ENCODE peak calls at places on chromosomes 16 and 17, in nine cellular contexts. R, M, U, H, D, L, N, T and J are unnamed samples.

GRCh38 chr16:85996843-85997242 is 97.9 kb downstream of the IRF8 start:
- DNase-seq in R (no peak), M (no peak), U (no peak), H (no peak), D (no peak), L (no peak), N (peak), T (no peak), J (no peak)

GRCh38 chr17:61416540-61417363 is 17.1 kb downstream of the TBX2 start:
- DNase-seq in R (peak), M (no peak), U (peak), H (peak), D (peak), L (peak), N (peak), T (peak), J (peak)

GRCh38 chr16:50282010-50282538 is 15.7 kb downstream of the ADCY7 start:
- DNase-seq in R (peak), M (no peak), U (peak), H (peak), D (no peak), L (peak), N (no peak), T (peak), J (peak)

GRCh38 chr17:77286641-77287431 is 146.1 kb downstream of the SEC14L1 start:
- DNase-seq in R (peak), M (peak), U (peak), H (peak), D (no peak), L (peak), N (peak), T (peak), J (peak)

GRCh38 chr16:51851111-51851510 is 695.8 kb downstream of the TOX3 start:
- DNase-seq in R (no peak), M (no peak), U (no peak), H (no peak), D (no peak), L (no peak), N (no peak), T (no peak), J (no peak)

GRCh38 chr17:72516772-72517399 is 396.1 kb downstream of the SOX9 start:
- DNase-seq in R (no peak), M (no peak), U (no peak), H (no peak), D (peak), L (no peak), N (peak), T (no peak), J (peak)

GRCh38 chr17:29914819-29915537 is 15.1 kb downstream of the SSH2 start:
- DNase-seq in R (no peak), M (no peak), U (no peak), H (no peak), D (no peak), L (no peak), N (no peak), T (no peak), J (no peak)

GRCh38 chr17:58525239-58525638 is 10.8 kb upstream of the MTMR4 start:
- DNase-seq in R (peak), M (no peak), U (no peak), H (peak), D (no peak), L (peak), N (no peak), T (no peak), J (peak)

GRCh38 chr16:27254262-27254811 is 14.2 kb downstream of the NSMCE1 start:
- DNase-seq in R (no peak), M (no peak), U (no peak), H (no peak), D (no peak), L (no peak), N (no peak), T (peak), J (no peak)

GRCh38 chr17:80018917-80019651 is 16.6 kb downstream of the TBC1D16 start:
- DNase-seq in R (no peak), M (no peak), U (peak), H (no peak), D (no peak), L (no peak), N (no peak), T (peak), J (peak)

GRCh38 chr17:350706-351435 is 1.7 kb downstream of the RPH3AL start:
- DNase-seq in R (peak), M (peak), U (peak), H (peak), D (no peak), L (no peak), N (no peak), T (peak), J (peak)

GRCh38 chr17:56324676-56325075 is 171.4 kb downstream of the ANKFN1 start:
- DNase-seq in R (no peak), M (no peak), U (no peak), H (no peak), D (no peak), L (no peak), N (no peak), T (no peak), J (no peak)

GRCh38 chr17:37683454-37683984 is 40.3 kb upstream of the DDX52 start:
- DNase-seq in R (no peak), M (no peak), U (no peak), H (no peak), D (no peak), L (no peak), N (no peak), T (no peak), J (no peak)

GRCh38 chr17:50396261-50397110 is 837 bp downstream of the LRRC59 start:
- DNase-seq in R (no peak), M (no peak), U (peak), H (peak), D (no peak), L (peak), N (peak), T (peak), J (peak)

GRCh38 chr16:2095918-2096582 is 39.6 kb downstream of the PKD1 start:
- DNase-seq in R (no peak), M (no peak), U (no peak), H (no peak), D (no peak), L (no peak), N (no peak), T (no peak), J (no peak)

GRCh38 chr16:24609740-24610420 is 70.5 kb downstream of the RBBP6 start:
- DNase-seq in R (peak), M (no peak), U (peak), H (peak), D (peak), L (peak), N (peak), T (peak), J (peak)

GRCh38 chr16:51538707-51539604 is 387.9 kb upstream of the SALL1 start:
- DNase-seq in R (no peak), M (peak), U (no peak), H (no peak), D (peak), L (peak), N (no peak), T (no peak), J (peak)

GRCh38 chr16:78684040-78684611 is 584.7 kb downstream of the WWOX start:
- DNase-seq in R (peak), M (peak), U (peak), H (peak), D (no peak), L (peak), N (no peak), T (no peak), J (peak)

GRCh38 chr17:1617620-1618174 is 10.9 kb downstream of the SLC43A2 start:
- DNase-seq in R (no peak), M (peak), U (peak), H (peak), D (no peak), L (peak), N (no peak), T (no peak), J (peak)

GRCh38 chr16:49810769-49811315 is 45.1 kb downstream of the ZNF423 start:
- DNase-seq in R (no peak), M (no peak), U (no peak), H (no peak), D (no peak), L (no peak), N (no peak), T (no peak), J (no peak)

GRCh38 chr16:51994597-51994996 is 552.3 kb downstream of the TOX3 start:
- DNase-seq in R (no peak), M (peak), U (peak), H (peak), D (no peak), L (no peak), N (peak), T (peak), J (peak)

GRCh38 chr17:8253801-8254200 is 4.7 kb downstream of the PFAS start:
- DNase-seq in R (no peak), M (no peak), U (peak), H (peak), D (peak), L (no peak), N (peak), T (peak), J (no peak)

GRCh38 chr16:89098767-89099430 is 5.2 kb downstream of the ACSF3 start:
- DNase-seq in R (no peak), M (no peak), U (peak), H (no peak), D (no peak), L (no peak), N (no peak), T (no peak), J (no peak)

GRCh38 chr16:89096042-89096717 is 2.5 kb downstream of the ACSF3 start:
- DNase-seq in R (no peak), M (no peak), U (no peak), H (no peak), D (no peak), L (no peak), N (no peak), T (no peak), J (no peak)

GRCh38 chr16:89095401-89095974 is 1.8 kb downstream of the ACSF3 start:
- DNase-seq in R (no peak), M (no peak), U (no peak), H (no peak), D (no peak), L (no peak), N (no peak), T (no peak), J (no peak)

GRCh38 chr16:89096768-89097527 is 3.3 kb downstream of the ACSF3 start:
- DNase-seq in R (no peak), M (no peak), U (no peak), H (no peak), D (no peak), L (no peak), N (no peak), T (no peak), J (no peak)

DNA sequence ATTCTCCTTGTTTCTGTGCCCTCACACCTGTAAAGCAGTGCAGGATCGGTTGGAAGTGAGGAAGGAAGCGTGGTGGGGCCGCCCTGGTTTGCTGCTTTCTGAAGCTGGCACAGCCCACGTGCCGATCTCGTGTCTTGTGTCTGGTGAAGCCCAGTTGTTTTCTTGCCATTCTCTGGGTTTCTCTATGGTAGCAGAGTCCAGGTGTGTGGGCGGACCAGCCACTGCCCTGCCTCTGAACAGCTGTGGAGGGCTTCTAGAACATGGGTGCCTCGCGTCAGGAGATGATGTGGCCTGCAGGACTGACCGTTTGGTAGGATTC is 3.8 kb downstream of the ACSF3 start:
- DNase-seq in R (no peak), M (no peak), U (no peak), H (no peak), D (no peak), L (no peak), N (no peak), T (no peak), J (no peak)
- H3K4me3 ChIP-seq in R (no peak), M (no peak), U (no peak), H (no peak), D (no peak), L (no peak), N (no peak), T (no peak), J (no peak)

GRCh38 chr17:39153541-39154111 is 2.2 kb upstream of the PLXDC1 start:
- DNase-seq in R (peak), M (peak), U (peak), H (peak), D (peak), L (peak), N (peak), T (peak), J (peak)
- TF ChIP-seq CTCF in R (no peak), M (no peak), U (no peak), H (peak), D (no peak), L (peak), N (peak), T (peak), J (peak)

GRCh38 chr16:28984091-28984490 is 761 bp upstream of the LAT start:
- DNase-seq in R (no peak), M (no peak), U (no peak), H (no peak), D (no peak), L (no peak), N (no peak), T (no peak), J (no peak)

GRCh38 chr16:28983644-28984043 is 1.2 kb upstream of the LAT start:
- DNase-seq in R (no peak), M (no peak), U (no peak), H (no peak), D (no peak), L (no peak), N (no peak), T (no peak), J (no peak)

GRCh38 chr16:28985206-28985605 is 354 bp downstream of the LAT start:
- DNase-seq in R (no peak), M (no peak), U (no peak), H (no peak), D (no peak), L (no peak), N (no peak), T (no peak), J (no peak)

GRCh38 chr16:28985611-28986041 is 774 bp downstream of the LAT start:
- DNase-seq in R (no peak), M (no peak), U (no peak), H (no peak), D (no peak), L (no peak), N (no peak), T (no peak), J (no peak)

GRCh38 chr16:28984619-28985135 is at the start of gene LAT:
- DNase-seq in R (no peak), M (no peak), U (peak), H (no peak), D (no peak), L (no peak), N (no peak), T (no peak), J (no peak)
- H3K4me3 ChIP-seq in R (no peak), M (no peak), U (no peak), H (peak), D (no peak), L (no peak), N (no peak), T (no peak), J (no peak)

GRCh38 chr17:22268912-22269220 is 576.5 kb downstream of the KCNJ18 start:
- DNase-seq in R (no peak), M (no peak), U (no peak), H (no peak), D (no peak), L (no peak), N (no peak), T (no peak), J (no peak)

GRCh38 chr17:22273308-22273707 is 581.0 kb downstream of the KCNJ18 start:
- DNase-seq in R (no peak), M (no peak), U (no peak), H (no peak), D (no peak), L (no peak), N (no peak), T (no peak), J (no peak)

GRCh38 chr17:22272363-22273146 is 580.2 kb downstream of the KCNJ18 start:
- DNase-seq in R (no peak), M (no peak), U (no peak), H (no peak), D (no peak), L (no peak), N (no peak), T (no peak), J (no peak)

GRCh38 chr17:22268214-22268911 is 576.0 kb downstream of the KCNJ18 start:
- DNase-seq in R (no peak), M (no peak), U (no peak), H (no peak), D (no peak), L (no peak), N (peak), T (no peak), J (no peak)

GRCh38 chr17:22270381-22270780 is 578.1 kb downstream of the KCNJ18 start:
- DNase-seq in R (no peak), M (no peak), U (no peak), H (no peak), D (no peak), L (no peak), N (no peak), T (no peak), J (no peak)
- TF ChIP-seq CTCF in R (no peak), M (no peak), U (no peak), H (no peak), D (no peak), L (no peak), N (no peak), T (no peak), J (no peak)

DNA sequence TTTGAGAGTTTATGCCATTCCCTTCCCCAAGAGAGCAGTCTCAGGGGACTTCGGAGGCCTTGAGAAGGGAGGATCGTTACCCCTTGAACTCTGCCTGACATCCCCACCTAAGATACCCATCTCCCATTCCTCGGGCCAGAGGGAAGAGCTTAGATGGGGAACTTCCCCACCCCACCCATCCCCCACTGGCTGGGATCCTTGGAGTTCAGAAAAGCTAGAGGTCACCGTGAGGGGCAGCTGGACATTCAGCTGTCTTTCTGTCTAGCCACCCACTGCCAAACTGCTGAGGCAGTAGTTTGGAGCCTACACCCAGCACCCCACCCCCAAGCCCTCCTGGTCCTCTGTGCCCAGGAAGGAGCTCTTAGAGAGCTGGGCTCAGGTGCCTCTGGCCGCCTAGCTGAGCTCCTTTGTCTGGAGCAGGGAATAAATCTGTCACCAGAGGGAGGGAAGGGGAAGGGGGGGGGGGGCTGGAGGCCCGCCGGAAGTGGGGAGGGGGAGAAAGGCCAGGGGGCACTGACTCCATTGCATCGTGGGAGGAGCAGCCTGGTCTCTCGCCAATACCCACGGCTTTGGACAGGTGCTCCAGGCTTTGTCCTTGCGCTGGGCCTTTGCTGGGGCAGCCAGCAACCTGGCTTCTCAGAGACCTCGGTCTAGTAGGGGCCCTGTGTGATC is 1.0 kb downstream of the HSD11B2 start:
- DNase-seq in R (no peak), M (no peak), U (peak), H (no peak), D (peak), L (no peak), N (no peak), T (no peak), J (no peak)
- H3K4me3 ChIP-seq in R (peak), M (no peak), U (peak), H (peak), D (peak), L (no peak), N (peak), T (peak), J (peak)

DNA sequence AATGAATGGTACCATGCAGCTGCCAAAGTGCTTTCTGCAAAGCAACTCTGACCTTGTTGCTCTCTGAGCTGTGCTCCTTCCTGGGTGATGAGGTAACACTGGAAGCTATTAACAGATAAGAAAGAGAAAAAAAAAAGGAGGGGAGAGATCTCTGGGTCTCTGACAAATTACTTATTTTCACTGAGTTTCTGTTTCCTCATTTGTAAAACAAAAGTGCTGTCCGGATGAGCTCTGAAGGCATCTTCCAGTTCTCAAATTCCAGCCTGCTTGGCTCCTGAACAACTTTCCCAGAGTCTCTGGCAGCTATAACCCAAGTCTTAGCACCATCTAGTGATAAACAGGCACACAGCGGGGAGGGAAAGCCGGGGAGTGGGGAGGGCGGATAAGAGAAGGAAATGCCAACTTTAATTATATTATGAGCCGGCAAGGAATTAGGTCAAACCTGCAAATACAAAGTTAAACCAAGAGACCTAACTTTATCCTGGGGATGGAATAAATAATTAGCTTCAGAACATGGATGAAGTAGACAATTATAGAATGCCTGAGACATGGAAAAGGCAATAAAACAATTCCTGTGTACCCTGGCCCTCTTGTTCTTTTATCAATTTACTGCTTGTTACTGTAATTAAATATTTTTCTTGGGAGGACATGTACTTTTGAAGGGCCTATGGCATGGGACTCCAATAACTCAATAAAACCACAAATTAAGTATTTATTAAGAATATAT is 61.3 kb upstream of the KIFC3 start:
- DNase-seq in R (peak), M (no peak), U (peak), H (peak), D (peak), L (peak), N (peak), T (peak), J (peak)
- TF ChIP-seq CTCF in R (peak), M (peak), U (no peak), H (peak), D (peak), L (peak), N (peak), T (peak), J (peak)